ENCODE peak calls at places on chromosomes 4 and X, in seven cellular contexts. One of them, this sample, is unnamed.
A peak's percentile ranks its signal among the peaks of the same experiment; 100 is the strongest.

GRCh38 chr4:168737441-168738176 is 240.8 kb downstream of the PALLD start:
- DNase-seq in colonic mucosa: no peak
- DNase-seq in CD8-positive, alpha-beta T cell: no peak
- DNase-seq in lung: no peak
- DNase-seq in left ventricle myocardium inferior: no peak
- DNase-seq in heart right ventricle: no peak
- DNase-seq in IMR-90: peak; percentile 73
- DNase-seq in this sample: no peak

GRCh38 chr4:154491731-154492249 is at the start of gene DCHS2:
- DNase-seq in colonic mucosa: peak; percentile 53
- DNase-seq in CD8-positive, alpha-beta T cell: no peak
- DNase-seq in lung: no peak
- DNase-seq in left ventricle myocardium inferior: peak; percentile 18
- DNase-seq in heart right ventricle: peak; percentile 28
- DNase-seq in IMR-90: no peak
- DNase-seq in this sample: no peak

GRCh38 chrX:118038614-118039365 is 77.8 kb downstream of the KLHL13 start:
- DNase-seq in colonic mucosa: no peak
- DNase-seq in CD8-positive, alpha-beta T cell: no peak
- DNase-seq in lung: no peak
- DNase-seq in left ventricle myocardium inferior: no peak
- DNase-seq in heart right ventricle: no peak
- DNase-seq in IMR-90: peak; percentile 12
- DNase-seq in this sample: no peak

GRCh38 chr4:4887426-4887825 is 28.0 kb downstream of the MSX1 start:
- DNase-seq in colonic mucosa: no peak
- DNase-seq in CD8-positive, alpha-beta T cell: no peak
- DNase-seq in lung: no peak
- DNase-seq in left ventricle myocardium inferior: no peak
- DNase-seq in heart right ventricle: no peak
- DNase-seq in IMR-90: no peak
- DNase-seq in this sample: no peak

GRCh38 chr4:73883306-73883705 is 14.1 kb downstream of the CXCL1 start:
- DNase-seq in colonic mucosa: no peak
- DNase-seq in CD8-positive, alpha-beta T cell: no peak
- DNase-seq in lung: no peak
- DNase-seq in left ventricle myocardium inferior: no peak
- DNase-seq in heart right ventricle: no peak
- DNase-seq in IMR-90: peak; percentile 79
- DNase-seq in this sample: no peak

GRCh38 chrX:17944833-17945497 is 83.9 kb upstream of the RAI2 start:
- DNase-seq in colonic mucosa: peak; percentile 24
- DNase-seq in CD8-positive, alpha-beta T cell: no peak
- DNase-seq in lung: no peak
- DNase-seq in left ventricle myocardium inferior: no peak
- DNase-seq in heart right ventricle: no peak
- DNase-seq in IMR-90: no peak
- DNase-seq in this sample: peak; percentile 4

GRCh38 chr4:83128235-83128929 is 13.9 kb upstream of the PLAC8 start:
- DNase-seq in colonic mucosa: no peak
- DNase-seq in CD8-positive, alpha-beta T cell: no peak
- DNase-seq in lung: no peak
- DNase-seq in left ventricle myocardium inferior: no peak
- DNase-seq in heart right ventricle: no peak
- DNase-seq in IMR-90: peak; percentile 90
- DNase-seq in this sample: no peak

GRCh38 chr4:159267023-159267939 is 164.4 kb downstream of the RAPGEF2 start:
- DNase-seq in colonic mucosa: no peak
- DNase-seq in CD8-positive, alpha-beta T cell: no peak
- DNase-seq in lung: no peak
- DNase-seq in left ventricle myocardium inferior: no peak
- DNase-seq in heart right ventricle: no peak
- DNase-seq in IMR-90: peak; percentile 48
- DNase-seq in this sample: no peak

GRCh38 chrX:153930011-153930910 is 4.2 kb upstream of the ARHGAP4 start:
- DNase-seq in colonic mucosa: no peak
- DNase-seq in CD8-positive, alpha-beta T cell: no peak
- DNase-seq in lung: no peak
- DNase-seq in left ventricle myocardium inferior: no peak
- DNase-seq in heart right ventricle: no peak
- DNase-seq in IMR-90: no peak
- DNase-seq in this sample: no peak
- H3K4me1 ChIP-seq in colonic mucosa: no peaks in the 10 kb centered on the region
- H3K4me1 ChIP-seq in CD8-positive, alpha-beta T cell: peaks cover 17% of the 10 kb centered on the region
- H3K4me1 ChIP-seq in lung: no peaks in the 10 kb centered on the region
- H3K4me1 ChIP-seq in left ventricle myocardium inferior: peaks cover 54% of the 10 kb centered on the region
- H3K4me1 ChIP-seq in heart right ventricle: peaks cover 44% of the 10 kb centered on the region
- H3K4me1 ChIP-seq in IMR-90: peaks cover 2% of the 10 kb centered on the region
- H3K4me1 ChIP-seq in this sample: no peaks in the 10 kb centered on the region

GRCh38 chrX:150365953-150366911 is 3.1 kb downstream of the MAMLD1 start:
- DNase-seq in colonic mucosa: peak; percentile 50
- DNase-seq in CD8-positive, alpha-beta T cell: no peak
- DNase-seq in lung: peak; percentile 31
- DNase-seq in left ventricle myocardium inferior: peak; percentile 48
- DNase-seq in heart right ventricle: peak; percentile 36
- DNase-seq in IMR-90: peak; percentile 64
- DNase-seq in this sample: no peak
- H3K9me3 ChIP-seq in colonic mucosa: no peaks in the 10 kb centered on the region
- H3K9me3 ChIP-seq in CD8-positive, alpha-beta T cell: no peaks in the 10 kb centered on the region
- H3K9me3 ChIP-seq in lung: no peaks in the 10 kb centered on the region
- H3K9me3 ChIP-seq in left ventricle myocardium inferior: no peaks in the 10 kb centered on the region
- H3K9me3 ChIP-seq in heart right ventricle: no peaks in the 10 kb centered on the region
- H3K9me3 ChIP-seq in IMR-90: no peaks in the 10 kb centered on the region
- H3K9me3 ChIP-seq in this sample: no peaks in the 10 kb centered on the region

DNA sequence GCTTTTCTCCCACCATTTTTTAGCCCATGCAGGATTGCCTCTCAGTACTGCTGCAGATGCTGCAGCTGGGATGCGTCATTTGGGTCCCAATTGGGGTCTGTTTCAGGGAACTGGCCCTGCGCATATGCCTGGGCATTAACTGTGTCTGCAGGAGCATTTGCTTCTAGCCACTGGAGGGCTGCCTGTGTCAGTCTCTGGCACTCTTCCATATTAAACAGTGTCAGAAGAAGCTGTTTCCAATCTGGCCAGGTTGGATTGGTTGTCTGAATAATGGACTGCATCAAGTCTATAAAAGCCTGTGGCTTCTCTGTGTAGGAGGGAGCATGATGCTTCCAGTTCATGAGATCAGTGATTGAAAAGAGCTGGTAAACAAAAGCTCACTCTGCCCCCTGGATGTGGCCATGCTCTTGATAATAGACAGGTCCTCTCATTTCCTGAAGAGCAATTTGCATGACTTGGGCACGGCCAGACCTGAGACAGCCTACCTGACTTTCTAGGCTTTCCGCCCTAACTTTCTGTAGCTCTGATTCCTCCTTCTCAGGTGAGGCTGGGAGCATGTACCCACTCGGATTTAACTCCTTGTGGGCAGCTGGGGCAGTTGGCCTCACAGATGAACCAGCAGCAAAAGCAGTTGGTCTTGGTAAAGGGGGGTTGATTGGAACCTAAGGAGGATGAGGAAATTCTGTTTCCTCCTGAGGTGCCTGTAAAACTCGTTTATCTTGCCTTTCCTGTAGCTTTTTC is 29.2 kb downstream of the SULT1E1 start:
- DNase-seq in colonic mucosa: peak; percentile 71
- DNase-seq in CD8-positive, alpha-beta T cell: no peak
- DNase-seq in lung: no peak
- DNase-seq in left ventricle myocardium inferior: no peak
- DNase-seq in heart right ventricle: no peak
- DNase-seq in IMR-90: no peak
- DNase-seq in this sample: peak; percentile 50
- TF ChIP-seq CTCF in colonic mucosa: no peak
- TF ChIP-seq CTCF in CD8-positive, alpha-beta T cell: no peak
- TF ChIP-seq CTCF in lung: no peak
- TF ChIP-seq CTCF in left ventricle myocardium inferior: no peak
- TF ChIP-seq CTCF in heart right ventricle: no peak
- TF ChIP-seq CTCF in IMR-90: no peak
- TF ChIP-seq CTCF in this sample: peak; percentile 22

DNA sequence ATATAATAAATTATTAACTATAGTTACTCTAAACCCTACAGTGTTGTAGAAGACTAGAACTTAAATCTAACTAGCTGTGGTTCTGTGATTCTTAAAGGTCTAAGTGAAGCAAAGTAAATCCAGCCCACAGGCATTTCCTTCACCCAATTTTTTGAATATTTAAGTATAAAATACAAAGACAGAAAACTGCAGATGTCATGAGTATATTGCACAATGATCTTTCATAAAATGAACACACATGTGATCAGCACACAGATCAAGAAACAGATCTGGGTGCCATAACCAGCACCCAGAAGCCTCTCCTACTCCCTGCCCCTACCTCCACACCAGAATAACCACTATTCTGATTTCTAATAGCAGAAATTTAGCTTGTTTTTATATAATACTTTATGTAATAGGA is 82.9 kb downstream of the CAMK2D start:
- DNase-seq in colonic mucosa: no peak
- DNase-seq in CD8-positive, alpha-beta T cell: no peak
- DNase-seq in lung: no peak
- DNase-seq in left ventricle myocardium inferior: no peak
- DNase-seq in heart right ventricle: no peak
- DNase-seq in IMR-90: peak; percentile 25
- DNase-seq in this sample: no peak
- H3K4me1 ChIP-seq in colonic mucosa: peaks cover 4% of the 10 kb centered on the region
- H3K4me1 ChIP-seq in CD8-positive, alpha-beta T cell: peaks cover 25% of the 10 kb centered on the region
- H3K4me1 ChIP-seq in lung: peaks cover 4% of the 10 kb centered on the region
- H3K4me1 ChIP-seq in left ventricle myocardium inferior: peaks cover 74% of the 10 kb centered on the region
- H3K4me1 ChIP-seq in heart right ventricle: peaks cover 42% of the 10 kb centered on the region
- H3K4me1 ChIP-seq in IMR-90: peaks cover 13% of the 10 kb centered on the region
- H3K4me1 ChIP-seq in this sample: no peaks in the 10 kb centered on the region

GRCh38 chr4:109315818-109316217 is 13.4 kb upstream of the COL25A1 start:
- DNase-seq in colonic mucosa: no peak
- DNase-seq in CD8-positive, alpha-beta T cell: no peak
- DNase-seq in lung: no peak
- DNase-seq in left ventricle myocardium inferior: no peak
- DNase-seq in heart right ventricle: no peak
- DNase-seq in IMR-90: peak; percentile 15
- DNase-seq in this sample: no peak
- H3K9me3 ChIP-seq in colonic mucosa: no peaks in the 10 kb centered on the region
- H3K9me3 ChIP-seq in CD8-positive, alpha-beta T cell: peaks cover 7% of the 10 kb centered on the region
- H3K9me3 ChIP-seq in lung: peaks cover 10% of the 10 kb centered on the region
- H3K9me3 ChIP-seq in left ventricle myocardium inferior: peaks cover 44% of the 10 kb centered on the region
- H3K9me3 ChIP-seq in heart right ventricle: no peaks in the 10 kb centered on the region
- H3K9me3 ChIP-seq in IMR-90: peaks cover 3% of the 10 kb centered on the region
- H3K9me3 ChIP-seq in this sample: no peaks in the 10 kb centered on the region

GRCh38 chr4:68878048-68878447 is 62.3 kb downstream of the UGT2B10 start:
- DNase-seq in colonic mucosa: no peak
- DNase-seq in CD8-positive, alpha-beta T cell: no peak
- DNase-seq in lung: no peak
- DNase-seq in left ventricle myocardium inferior: no peak
- DNase-seq in heart right ventricle: no peak
- DNase-seq in IMR-90: no peak
- DNase-seq in this sample: no peak
- TF ChIP-seq CTCF in colonic mucosa: no peak
- TF ChIP-seq CTCF in CD8-positive, alpha-beta T cell: no peak
- TF ChIP-seq CTCF in lung: no peak
- TF ChIP-seq CTCF in left ventricle myocardium inferior: no peak
- TF ChIP-seq CTCF in heart right ventricle: no peak
- TF ChIP-seq CTCF in IMR-90: no peak
- TF ChIP-seq CTCF in this sample: no peak

DNA sequence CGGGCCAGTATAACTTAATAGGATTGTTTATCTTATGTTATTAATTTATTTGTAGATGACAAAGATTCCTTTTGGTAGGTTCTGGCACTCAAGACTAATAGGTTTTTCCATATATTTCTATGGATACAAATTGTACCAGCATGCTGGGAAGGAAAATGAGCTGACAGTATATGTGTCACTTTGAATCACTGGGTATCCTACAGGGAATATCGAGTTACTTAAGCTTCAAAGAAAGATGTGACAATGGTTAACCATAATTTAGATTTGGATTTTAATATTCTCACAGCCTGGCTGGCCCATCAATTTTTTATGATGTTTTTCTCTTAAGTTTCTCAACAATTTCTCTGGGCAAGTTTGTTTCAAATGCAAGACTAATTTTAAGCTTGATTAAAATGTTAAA is 498.8 kb upstream of the FTHL17 start:
- DNase-seq in colonic mucosa: no peak
- DNase-seq in CD8-positive, alpha-beta T cell: no peak
- DNase-seq in lung: no peak
- DNase-seq in left ventricle myocardium inferior: no peak
- DNase-seq in heart right ventricle: no peak
- DNase-seq in IMR-90: no peak
- DNase-seq in this sample: no peak
- H3K4me1 ChIP-seq in colonic mucosa: no peaks in the 10 kb centered on the region
- H3K4me1 ChIP-seq in CD8-positive, alpha-beta T cell: no peaks in the 10 kb centered on the region
- H3K4me1 ChIP-seq in lung: no peaks in the 10 kb centered on the region
- H3K4me1 ChIP-seq in left ventricle myocardium inferior: no peaks in the 10 kb centered on the region
- H3K4me1 ChIP-seq in heart right ventricle: no peaks in the 10 kb centered on the region
- H3K4me1 ChIP-seq in IMR-90: no peaks in the 10 kb centered on the region
- H3K4me1 ChIP-seq in this sample: no peaks in the 10 kb centered on the region

DNA sequence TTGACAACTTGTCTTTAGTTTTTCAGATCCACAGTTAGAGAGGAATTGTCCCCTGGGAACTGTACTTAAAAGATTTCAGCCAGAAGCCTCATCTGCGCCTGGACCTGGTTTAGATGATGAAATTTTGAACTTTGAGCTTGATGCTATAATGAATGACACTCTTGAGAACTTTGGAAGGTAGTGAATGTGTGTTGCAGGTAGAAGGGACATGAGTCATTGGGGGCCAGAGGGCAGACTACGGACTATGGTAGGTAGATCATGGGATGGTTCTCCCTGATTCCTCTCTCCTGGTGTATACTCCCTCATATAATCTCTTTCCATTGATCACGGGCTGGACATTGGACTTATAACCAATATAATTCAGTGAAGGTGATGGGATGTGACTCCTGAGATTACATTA is 38.8 kb upstream of the GLRA3 start:
- DNase-seq in colonic mucosa: no peak
- DNase-seq in CD8-positive, alpha-beta T cell: no peak
- DNase-seq in lung: no peak
- DNase-seq in left ventricle myocardium inferior: no peak
- DNase-seq in heart right ventricle: no peak
- DNase-seq in IMR-90: no peak
- DNase-seq in this sample: no peak
- H3K9me3 ChIP-seq in colonic mucosa: no peaks in the 10 kb centered on the region
- H3K9me3 ChIP-seq in CD8-positive, alpha-beta T cell: no peaks in the 10 kb centered on the region
- H3K9me3 ChIP-seq in lung: peaks cover 3% of the 10 kb centered on the region
- H3K9me3 ChIP-seq in left ventricle myocardium inferior: no peaks in the 10 kb centered on the region
- H3K9me3 ChIP-seq in heart right ventricle: no peaks in the 10 kb centered on the region
- H3K9me3 ChIP-seq in IMR-90: peaks cover 5% of the 10 kb centered on the region
- H3K9me3 ChIP-seq in this sample: no peaks in the 10 kb centered on the region

DNA sequence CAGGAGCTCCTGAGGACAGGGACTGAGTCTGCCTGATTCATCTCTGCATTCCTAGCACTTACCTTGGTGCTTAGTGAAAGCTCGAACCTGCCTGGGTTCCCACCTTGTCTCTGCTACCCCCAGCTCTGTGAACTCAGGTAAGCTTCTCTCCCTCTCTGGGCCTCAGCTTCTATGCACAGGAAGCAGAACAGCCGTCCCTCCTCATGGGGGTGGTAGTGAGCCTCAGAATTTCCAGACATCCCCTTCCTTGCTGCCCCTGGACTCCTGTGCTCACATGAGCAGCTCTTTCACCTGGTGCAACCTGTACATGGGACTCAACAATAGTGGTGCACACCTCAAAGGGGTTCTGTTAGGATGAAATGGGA is 50.8 kb downstream of the HTRA3 start:
- DNase-seq in colonic mucosa: no peak
- DNase-seq in CD8-positive, alpha-beta T cell: no peak
- DNase-seq in lung: no peak
- DNase-seq in left ventricle myocardium inferior: peak; percentile 32
- DNase-seq in heart right ventricle: no peak
- DNase-seq in IMR-90: no peak
- DNase-seq in this sample: no peak
- TF ChIP-seq CTCF in colonic mucosa: no peak
- TF ChIP-seq CTCF in CD8-positive, alpha-beta T cell: no peak
- TF ChIP-seq CTCF in lung: no peak
- TF ChIP-seq CTCF in left ventricle myocardium inferior: peak; percentile 53
- TF ChIP-seq CTCF in heart right ventricle: peak; percentile 14
- TF ChIP-seq CTCF in IMR-90: no peak
- TF ChIP-seq CTCF in this sample: no peak

This sample was measured in prostate gland.